ENCODE peak calls at places on chromosome 18, in nine cellular contexts. G is GM23338; R is CD4-positive, CD25-positive, alpha-beta regulatory T cell; O is aorta; B is NT2/D1; Q is upper lobe of left lung; K is tibial artery; M is heart left ventricle; X is mesendoderm. P is an unnamed sample.
A peak's percentile ranks its signal among the peaks of the same experiment; 100 is the strongest.

GRCh38 chr18:267380-267687 is 513 bp downstream of the THOC1 start:
- DNase-seq in G (peak; percentile 72), R (no peak), O (no peak), B (peak; percentile 2), Q (no peak), K (no peak), M (no peak), X (peak; percentile 70), P (no peak)

GRCh38 chr18:44823782-44824181 is 143.1 kb downstream of the SETBP1 start:
- DNase-seq in G (no peak), R (no peak), O (no peak), B (no peak), Q (no peak), K (no peak), M (no peak), X (no peak), P (no peak)

GRCh38 chr18:47595816-47596501 is 334.5 kb downstream of the SMAD2 start:
- DNase-seq in G (peak; percentile 85), R (no peak), O (no peak), B (no peak), Q (no peak), K (no peak), M (no peak), X (peak; percentile 70), P (no peak)

GRCh38 chr18:42752921-42753320 is 362.6 kb downstream of the RIT2 start:
- DNase-seq in G (peak; percentile 15), R (no peak), O (no peak), B (no peak), Q (no peak), K (no peak), M (no peak), X (peak; percentile 21), P (no peak)

GRCh38 chr18:46321954-46322353 is 217.8 kb downstream of the HAUS1 start:
- DNase-seq in G (peak; percentile 78), R (no peak), O (peak; percentile 4), B (no peak), Q (no peak), K (no peak), M (no peak), X (peak; percentile 72), P (no peak)

GRCh38 chr18:51032193-51032592 is 2.2 kb downstream of the SMAD4 start:
- DNase-seq in G (no peak), R (no peak), O (no peak), B (no peak), Q (no peak), K (no peak), M (no peak), X (no peak), P (no peak)

GRCh38 chr18:77014538-77014937 is 118.0 kb downstream of the MBP start:
- DNase-seq in G (no peak), R (no peak), O (peak; percentile 37), B (no peak), Q (no peak), K (no peak), M (no peak), X (no peak), P (no peak)

GRCh38 chr18:79520473-79521390 is 125.0 kb downstream of the NFATC1 start:
- DNase-seq in G (no peak), R (no peak), O (no peak), B (no peak), Q (no peak), K (no peak), M (no peak), X (no peak), P (no peak)

GRCh38 chr18:23884712-23885375 is 129.7 kb upstream of the TTC39C start:
- DNase-seq in G (peak; percentile 45), R (no peak), O (no peak), B (no peak), Q (peak; percentile 51), K (peak; percentile 74), M (no peak), X (no peak), P (no peak)

DNA sequence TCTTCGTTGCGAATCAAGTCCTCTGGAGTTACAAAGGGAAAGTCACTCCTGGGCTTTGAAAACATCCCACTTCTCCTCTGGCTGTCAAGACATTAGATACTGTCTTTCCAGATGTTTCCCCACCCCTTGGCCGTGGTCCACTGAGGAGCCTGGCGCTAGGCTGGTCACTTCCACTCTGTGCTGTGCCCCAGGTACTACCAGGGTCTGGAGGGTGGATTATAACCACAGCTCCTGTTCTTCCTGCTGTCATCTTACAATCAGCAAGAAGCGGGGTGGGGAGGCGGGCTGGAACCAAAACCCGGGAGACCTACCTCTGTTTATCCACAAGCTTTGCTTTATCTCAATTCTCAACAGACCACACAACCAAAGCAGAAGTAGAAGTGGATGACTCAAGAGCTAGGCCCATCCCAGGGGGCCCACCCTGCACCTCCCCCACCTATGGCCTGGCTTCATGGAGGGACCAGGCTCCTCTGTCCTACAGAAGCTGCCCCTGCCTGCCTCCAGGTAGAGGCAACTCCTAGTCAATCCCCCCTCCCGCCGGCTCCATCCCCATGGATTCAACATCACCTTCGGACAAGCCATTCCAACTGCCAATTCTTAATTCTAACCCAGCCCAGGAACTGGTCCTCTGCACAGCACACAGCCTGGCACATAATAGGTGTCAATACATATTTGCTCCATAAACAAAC is 17.8 kb downstream of the SMAD7 start:
- DNase-seq in G (no peak), R (no peak), O (peak; percentile 76), B (no peak), Q (no peak), K (peak; percentile 75), M (no peak), X (no peak), P (no peak)
- H3K4me3 ChIP-seq in G (peak overlapping the region; percentile 17), R (peak overlapping the region; percentile 69), O (no peak overlapping the region), B (no peak overlapping the region), Q (no peak overlapping the region), K (peak overlapping the region; percentile 37), M (no peak overlapping the region), X (no peak overlapping the region), P (no peak overlapping the region)

GRCh38 chr18:63138469-63139340 is 180.9 kb downstream of the BCL2 start:
- DNase-seq in G (peak; percentile 93), R (no peak), O (no peak), B (peak; percentile 55), Q (no peak), K (no peak), M (no peak), X (peak; percentile 68), P (no peak)

GRCh38 chr18:63131944-63132818 is 187.4 kb downstream of the BCL2 start:
- DNase-seq in G (no peak), R (peak; percentile 40), O (no peak), B (no peak), Q (no peak), K (no peak), M (no peak), X (no peak), P (no peak)

GRCh38 chr18:63137999-63138448 is 181.5 kb downstream of the BCL2 start:
- DNase-seq in G (no peak), R (peak; percentile 82), O (no peak), B (no peak), Q (peak; percentile 35), K (no peak), M (no peak), X (peak; percentile 11), P (no peak)

GRCh38 chr18:63132819-63133200 is 186.8 kb downstream of the BCL2 start:
- DNase-seq in G (no peak), R (no peak), O (no peak), B (no peak), Q (no peak), K (no peak), M (no peak), X (no peak), P (no peak)

GRCh38 chr18:63135101-63135500 is 184.5 kb downstream of the BCL2 start:
- DNase-seq in G (no peak), R (no peak), O (no peak), B (no peak), Q (no peak), K (no peak), M (no peak), X (no peak), P (no peak)
- H3K4me1 ChIP-seq in G (peaks cover 22% of the 10 kb centered on the region), R (peaks cover 45% of the 10 kb centered on the region), O (no peaks in the 10 kb centered on the region), B (no peaks in the 10 kb centered on the region), Q (no peaks in the 10 kb centered on the region), K (peaks cover 9% of the 10 kb centered on the region), M (peaks cover 19% of the 10 kb centered on the region), X (no peaks in the 10 kb centered on the region), P (no peaks in the 10 kb centered on the region)

GRCh38 chr18:2536063-2536462 is 35.2 kb downstream of the METTL4 start:
- DNase-seq in G (no peak), R (no peak), O (no peak), B (no peak), Q (no peak), K (no peak), M (no peak), X (peak; percentile 8), P (no peak)

GRCh38 chr18:2537281-2537680 is 34.0 kb downstream of the METTL4 start:
- DNase-seq in G (no peak), R (no peak), O (no peak), B (no peak), Q (no peak), K (no peak), M (no peak), X (no peak), P (no peak)

GRCh38 chr18:2534906-2535305 is 36.4 kb downstream of the METTL4 start:
- DNase-seq in G (no peak), R (no peak), O (no peak), B (no peak), Q (no peak), K (no peak), M (no peak), X (no peak), P (no peak)

GRCh38 chr18:2536493-2536892 is 34.8 kb downstream of the METTL4 start:
- DNase-seq in G (no peak), R (no peak), O (no peak), B (no peak), Q (no peak), K (no peak), M (no peak), X (peak; percentile 76), P (no peak)

GRCh38 chr18:2535419-2535910 is 35.8 kb downstream of the METTL4 start:
- DNase-seq in G (no peak), R (no peak), O (no peak), B (no peak), Q (no peak), K (no peak), M (no peak), X (peak; percentile 30), P (no peak)
- H3K4me3 ChIP-seq in G (no peak overlapping the region), R (no peak overlapping the region), O (no peak overlapping the region), B (no peak overlapping the region), Q (no peak overlapping the region), K (no peak overlapping the region), M (no peak overlapping the region), X (no peak overlapping the region), P (no peak overlapping the region)

GRCh38 chr18:63189817-63190216 is 129.8 kb downstream of the BCL2 start:
- DNase-seq in G (no peak), R (no peak), O (no peak), B (no peak), Q (no peak), K (no peak), M (no peak), X (no peak), P (no peak)

GRCh38 chr18:63188063-63188462 is 131.5 kb downstream of the BCL2 start:
- DNase-seq in G (no peak), R (no peak), O (no peak), B (no peak), Q (no peak), K (no peak), M (no peak), X (no peak), P (no peak)

GRCh38 chr18:63191413-63191812 is 128.2 kb downstream of the BCL2 start:
- DNase-seq in G (no peak), R (no peak), O (no peak), B (no peak), Q (no peak), K (no peak), M (no peak), X (no peak), P (no peak)

GRCh38 chr18:63186934-63187574 is 132.5 kb downstream of the BCL2 start:
- DNase-seq in G (no peak), R (no peak), O (no peak), B (no peak), Q (no peak), K (no peak), M (no peak), X (no peak), P (no peak)

GRCh38 chr18:63189041-63189440 is 130.5 kb downstream of the BCL2 start:
- DNase-seq in G (no peak), R (no peak), O (no peak), B (no peak), Q (no peak), K (no peak), M (no peak), X (no peak), P (no peak)
- H3K4me1 ChIP-seq in G (no peaks in the 10 kb centered on the region), R (peaks cover 25% of the 10 kb centered on the region), O (peaks cover 3% of the 10 kb centered on the region), B (no peaks in the 10 kb centered on the region), Q (no peaks in the 10 kb centered on the region), K (peaks cover 13% of the 10 kb centered on the region), M (peaks cover 7% of the 10 kb centered on the region), X (no peaks in the 10 kb centered on the region), P (peaks cover 18% of the 10 kb centered on the region)